ENCODE peak calls at places on chromosomes 4 and X, in nine cellular contexts. O is OCI-LY7, E is AG09309, N is heart left ventricle, Y is lower lobe of right lung, V is NCI-H146, H is NCI-H1694 treated with DMSO at 0.1 percent for 48 hours, Z is left lung, I is GM04504. J is an unnamed sample.

GRCh38 chr4:142563682-142564291 is 282.3 kb downstream of the INPP4B start:
- DNase-seq in Y (no peak), Z (no peak), I (no peak), O (no peak), N (no peak), H (no peak), V (no peak), E (no peak), J (no peak)

GRCh38 chr4:159077702-159078495 is 25.0 kb upstream of the RAPGEF2 start:
- DNase-seq in I (no peak), Y (no peak), N (no peak), V (peak), H (no peak), Z (no peak), E (no peak), O (peak), J (peak)

GRCh38 chr4:14829795-14830194 is 172.5 kb upstream of the CPEB2 start:
- DNase-seq in O (no peak), E (no peak), V (no peak), H (no peak), N (no peak), Z (no peak), I (no peak), Y (no peak), J (no peak)

GRCh38 chrX:149370097-149370496 is 135.0 kb downstream of the IDS start:
- DNase-seq in I (no peak), E (peak), H (no peak), N (no peak), O (no peak), V (no peak), Y (no peak), Z (no peak), J (no peak)

GRCh38 chr4:7411896-7412585 is 22.7 kb downstream of the PSAPL1 start:
- DNase-seq in O (no peak), I (no peak), N (no peak), Z (peak), V (no peak), E (no peak), H (peak), Y (peak), J (no peak)

GRCh38 chr4:57156242-57156990 is 46.2 kb upstream of the IGFBP7 start:
- DNase-seq in N (no peak), E (no peak), O (no peak), I (no peak), Z (no peak), H (no peak), V (no peak), Y (no peak), J (no peak)

GRCh38 chr4:103076777-103077347 is 301 bp upstream of the SLC9B2 start:
- DNase-seq in I (no peak), V (no peak), H (peak), Z (no peak), O (peak), N (no peak), Y (no peak), E (no peak), J (peak)

GRCh38 chr4:61663310-61663709 is 463.2 kb downstream of the ADGRL3 start:
- DNase-seq in O (no peak), I (no peak), E (no peak), V (no peak), Y (no peak), Z (peak), N (no peak), H (no peak), J (no peak)

J was measured in MM.1S.